ENCODE peak calls at places on chromosome 22, in seven cellular contexts. Q is HepG2, U is K562, G is SK-N-SH, M is H1, S is GM12878, J is IMR-90. V is an unnamed sample.

GRCh38 chr22:36879775-36880174 is 19.0 kb downstream of the NCF4 start:
- DNase-seq in G (no peak), J (no peak), U (no peak), S (no peak), Q (no peak), M (no peak), V (no peak)

GRCh38 chr22:19120829-19121630 is 1.2 kb downstream of the DGCR2 start:
- DNase-seq in Q (peak; percentile 63), G (no peak), J (peak; percentile 33), M (no peak), U (peak; percentile 82), S (no peak), V (peak; percentile 47)

GRCh38 chr22:50523806-50524663 is 1.4 kb downstream of the SCO2 start:
- DNase-seq in U (no peak), J (no peak), G (peak; percentile 52), S (no peak), Q (no peak), M (no peak), V (no peak)

GRCh38 chr22:19182472-19183157 is 4.1 kb upstream of the SLC25A1 start:
- DNase-seq in M (no peak), J (no peak), U (no peak), G (no peak), S (no peak), Q (no peak), V (no peak)

GRCh38 chr22:25564979-25565677 is 653 bp downstream of the GRK3 start:
- DNase-seq in S (no peak), U (peak; percentile 31), Q (no peak), J (no peak), M (peak; percentile 36), G (peak; percentile 73), V (peak; percentile 20)

GRCh38 chr22:24503137-24503850 is 8.2 kb downstream of the UPB1 start:
- DNase-seq in S (peak; percentile 85), M (no peak), G (peak; percentile 73), Q (no peak), U (peak; percentile 68), J (peak; percentile 63), V (peak; percentile 71)

GRCh38 chr22:31973739-31974138 is 29.4 kb downstream of the YWHAH start:
- DNase-seq in Q (no peak), U (no peak), M (no peak), J (no peak), S (no peak), G (no peak), V (no peak)

GRCh38 chr22:20956258-20957117 is 10.6 kb upstream of the AIFM3 start:
- DNase-seq in S (no peak), Q (peak; percentile 53), U (no peak), M (no peak), G (no peak), J (peak; percentile 25), V (peak; percentile 23)

GRCh38 chr22:32698926-32699619 is 102.4 kb upstream of the TIMP3 start:
- DNase-seq in U (no peak), S (no peak), M (no peak), Q (no peak), J (no peak), G (no peak), V (no peak)

GRCh38 chr22:24843048-24843447 is 37.0 kb downstream of the SGSM1 start:
- DNase-seq in S (no peak), Q (no peak), M (no peak), J (no peak), U (no peak), G (no peak), V (no peak)

GRCh38 chr22:28112130-28112529 is 193.1 kb upstream of the PITPNB start:
- DNase-seq in J (no peak), S (no peak), U (no peak), G (no peak), M (no peak), Q (no peak), V (no peak)

GRCh38 chr22:21612858-21613257 is 17.0 kb downstream of the YDJC start:
- DNase-seq in S (no peak), Q (no peak), J (no peak), M (no peak), G (no peak), U (peak; percentile 75), V (no peak)

GRCh38 chr22:26547426-26547825 is 35.2 kb upstream of the TFIP11 start:
- DNase-seq in U (no peak), J (peak; percentile 11), Q (no peak), S (no peak), M (no peak), G (no peak), V (no peak)

GRCh38 chr22:24271406-24271760 is 752 bp downstream of the SPECC1L start:
- DNase-seq in M (no peak), S (no peak), U (no peak), G (no peak), J (peak; percentile 12), Q (no peak), V (peak; percentile 6)

GRCh38 chr22:46052801-46053562 is 76.0 kb upstream of the WNT7B start:
- DNase-seq in M (no peak), U (no peak), S (no peak), Q (no peak), G (peak; percentile 85), J (no peak), V (no peak)

GRCh38 chr22:29190051-29190450 is 15.6 kb upstream of the EMID1 start:
- DNase-seq in S (no peak), U (no peak), Q (no peak), G (no peak), M (no peak), J (no peak), V (no peak)

GRCh38 chr22:29184886-29185575 is 20.7 kb upstream of the EMID1 start:
- DNase-seq in S (no peak), M (no peak), G (no peak), Q (no peak), J (no peak), U (no peak), V (no peak)

GRCh38 chr22:29187831-29188230 is 17.9 kb upstream of the EMID1 start:
- DNase-seq in S (no peak), G (peak; percentile 50), U (no peak), Q (no peak), J (no peak), M (no peak), V (no peak)

GRCh38 chr22:29186302-29186701 is 19.4 kb upstream of the EMID1 start:
- DNase-seq in Q (no peak), S (no peak), G (no peak), M (no peak), U (no peak), J (no peak), V (no peak)

GRCh38 chr22:29183971-29184595 is 21.6 kb upstream of the EMID1 start:
- DNase-seq in J (no peak), G (no peak), M (no peak), U (no peak), Q (no peak), S (no peak), V (no peak)
- TF ChIP-seq RFX5 in J (no peak), G (no peak), M (no peak), U (no peak), Q (no peak), S (no peak), V (no peak)

GRCh38 chr22:38032681-38033521 is 24.3 kb upstream of the PICK1 start:
- DNase-seq in U (no peak), S (no peak), J (peak; percentile 90), G (no peak), M (no peak), Q (peak; percentile 51), V (no peak)
- TF ChIP-seq RFX5 in U (no peak), S (no peak), J (no peak), G (no peak), M (no peak), Q (no peak), V (no peak)

GRCh38 chr22:41883400-41883799 is 31.5 kb downstream of the SHISA8 start:
- DNase-seq in Q (no peak), U (no peak), S (no peak), M (no peak), G (no peak), J (no peak), V (no peak)

GRCh38 chr22:41885116-41885515 is 29.8 kb downstream of the SHISA8 start:
- DNase-seq in M (no peak), G (no peak), U (no peak), J (no peak), Q (no peak), S (no peak), V (no peak)

GRCh38 chr22:41876675-41877074 is 38.2 kb downstream of the SHISA8 start:
- DNase-seq in S (no peak), M (no peak), G (no peak), U (no peak), J (no peak), Q (no peak), V (no peak)

GRCh38 chr22:41876275-41876674 is 38.6 kb downstream of the SHISA8 start:
- DNase-seq in S (no peak), J (peak; percentile 32), G (no peak), M (no peak), U (no peak), Q (no peak), V (no peak)

GRCh38 chr22:41880653-41881052 is 34.2 kb downstream of the SHISA8 start:
- DNase-seq in M (no peak), U (no peak), J (no peak), S (no peak), Q (no peak), G (no peak), V (no peak)
- TF ChIP-seq RFX5 in M (no peak), U (no peak), J (no peak), S (no peak), Q (no peak), G (no peak), V (no peak)

DNA sequence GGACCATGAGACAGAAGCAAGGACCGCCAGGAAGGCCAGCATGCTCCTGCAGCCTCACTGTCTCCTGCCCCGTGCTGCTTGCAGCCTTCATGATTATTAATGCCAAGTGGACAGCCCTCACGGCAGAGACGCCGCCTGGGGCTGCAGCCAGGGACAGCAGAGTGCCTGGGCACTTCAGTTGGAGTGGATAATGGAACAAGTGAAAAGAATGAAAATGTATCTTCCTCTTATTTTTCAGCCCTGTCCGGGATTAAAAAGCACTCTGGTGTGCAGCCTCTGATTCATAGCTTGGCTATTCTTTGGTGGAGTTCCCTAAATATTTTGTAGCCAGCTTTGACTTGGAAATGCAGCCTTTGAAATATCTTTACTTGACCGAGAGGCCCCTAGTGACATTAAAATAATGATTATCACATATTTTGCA is 1404.2 kb downstream of the BRD1 start:
- DNase-seq in U (no peak), M (no peak), J (no peak), G (no peak), Q (no peak), S (no peak), V (no peak)
- TF ChIP-seq RFX5 in U (no peak), M (no peak), J (no peak), G (no peak), Q (no peak), S (no peak), V (no peak)